ENCODE peak calls at places on chromosomes 1 and 21, in four cellular contexts. E is fibroblast of the aortic adventitia, M is A172, B is ACHN. I is an unnamed sample.

GRCh38 chr21:33152228-33153130 is 77.3 kb upstream of the IFNAR2 start:
- DNase-seq in E (no peak), M (no peak), B (no peak), I (no peak)

GRCh38 chr1:147892216-147892615 is 10.4 kb upstream of the GJA8 start:
- DNase-seq in E (no peak), M (no peak), B (peak), I (no peak)

GRCh38 chr1:6517435-6517851 is 26.0 kb upstream of the PLEKHG5 start:
- DNase-seq in B (no peak), M (no peak), E (no peak), I (no peak)

GRCh38 chr1:115133440-115133839 is 44.1 kb upstream of the TSPAN2 start:
- DNase-seq in E (peak), B (no peak), M (peak), I (peak)

GRCh38 chr1:38166461-38166860 is 119.9 kb upstream of the POU3F1 start:
- DNase-seq in B (no peak), E (no peak), M (no peak), I (no peak)

GRCh38 chr1:229209816-229210215 is 61.1 kb upstream of the RAB4A start:
- DNase-seq in B (no peak), M (peak), E (peak), I (peak)

GRCh38 chr1:202122639-202123335 is at the start of gene GPR37L1:
- DNase-seq in M (peak), E (peak), B (peak), I (peak)

GRCh38 chr1:234976880-234977680 is 151.6 kb downstream of the TOMM20 start:
- DNase-seq in B (no peak), M (no peak), E (no peak), I (no peak)

GRCh38 chr1:31699341-31699891 is 4.4 kb downstream of the COL16A1 start:
- DNase-seq in E (no peak), B (no peak), M (no peak), I (no peak)

GRCh38 chr1:12480748-12481362 is 137.2 kb downstream of the DHRS3 start:
- DNase-seq in M (peak), B (peak), E (peak), I (peak)

GRCh38 chr1:26469558-26469957 is 2.7 kb upstream of the HMGN2 start:
- DNase-seq in B (no peak), M (no peak), E (no peak), I (no peak)

I was measured in astrocyte of the spinal cord.